ENCODE peak calls at places on chromosomes 16 and 17, in nine cellular contexts. T, J, X, W, M, L, D, K and S are unnamed samples.
A peak's percentile ranks its signal among the peaks of the same experiment; 100 is the strongest.

GRCh38 chr17:73956595-73957465 is 246.6 kb upstream of the RPL38 start:
- DNase-seq in D (peak; percentile 12), W (peak; percentile 81), J (peak; percentile 78), K (peak; percentile 71), M (peak; percentile 49), L (peak; percentile 80), X (peak; percentile 89), T (no peak), S (no peak)

GRCh38 chr16:57795431-57795878 is 6.8 kb downstream of the KIFC3 start:
- DNase-seq in X (peak; percentile 54), D (peak; percentile 71), W (peak; percentile 41), J (no peak), T (peak; percentile 40), M (peak; percentile 53), L (peak; percentile 80), K (peak; percentile 82), S (no peak)

GRCh38 chr17:47879776-47880452 is 16.1 kb upstream of the SP2 start:
- DNase-seq in M (no peak), X (no peak), K (no peak), W (no peak), L (no peak), D (no peak), J (no peak), T (no peak), S (no peak)

GRCh38 chr16:68520649-68521086 is 18.4 kb upstream of the ZFP90 start:
- DNase-seq in J (peak; percentile 56), T (peak; percentile 49), D (peak; percentile 69), K (peak; percentile 93), W (peak; percentile 90), X (peak; percentile 89), M (peak; percentile 81), L (peak; percentile 97), S (peak; percentile 90)

GRCh38 chr16:1635070-1635469 is 22.9 kb downstream of the CRAMP1 start:
- DNase-seq in T (no peak), M (no peak), L (no peak), W (no peak), X (no peak), K (no peak), D (no peak), J (no peak), S (no peak)

GRCh38 chr17:74368341-74369152 is 1.2 kb downstream of the GPR142 start:
- DNase-seq in K (peak; percentile 72), X (peak; percentile 67), T (peak; percentile 4), J (peak; percentile 80), D (peak; percentile 45), M (peak; percentile 67), W (peak; percentile 82), L (peak; percentile 87), S (no peak)

GRCh38 chr17:61481421-61481820 is 29.2 kb downstream of the TBX4 start:
- DNase-seq in D (no peak), J (no peak), X (no peak), M (no peak), W (no peak), T (no peak), L (no peak), K (peak; percentile 14), S (no peak)

GRCh38 chr17:80212109-80212508 is 8.0 kb downstream of the SGSH start:
- DNase-seq in D (no peak), M (no peak), T (no peak), W (no peak), J (no peak), K (no peak), X (no peak), L (no peak), S (no peak)

GRCh38 chr17:69606142-69606800 is 191.8 kb downstream of the MAP2K6 start:
- DNase-seq in X (no peak), J (no peak), T (no peak), D (no peak), W (no peak), K (no peak), L (no peak), M (no peak), S (no peak)

GRCh38 chr17:9298776-9299295 is 276.8 kb downstream of the STX8 start:
- DNase-seq in L (no peak), T (no peak), M (no peak), X (no peak), K (no peak), D (no peak), W (no peak), J (no peak), S (no peak)

GRCh38 chr17:37671813-37672544 is 28.7 kb upstream of the DDX52 start:
- DNase-seq in L (no peak), X (no peak), D (peak; percentile 88), T (no peak), J (no peak), W (no peak), K (no peak), M (no peak), S (no peak)

DNA sequence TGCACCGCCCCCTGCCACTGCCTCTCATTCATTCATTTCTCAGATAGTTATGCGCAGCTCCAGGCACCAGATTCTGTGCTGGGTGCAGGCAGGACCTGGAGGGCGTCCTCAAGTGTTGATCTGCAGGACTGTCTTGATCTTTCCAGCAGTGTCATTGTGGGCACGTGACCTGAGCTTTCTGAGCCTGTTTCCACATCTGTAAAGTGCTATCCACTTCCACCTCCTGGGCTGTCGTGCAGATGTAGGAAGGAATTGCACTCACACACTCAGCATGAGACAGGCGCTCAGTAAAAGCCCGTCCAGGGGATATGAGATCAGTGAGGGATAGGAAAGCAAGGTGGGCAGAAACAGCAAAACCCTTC is 22.6 kb downstream of the METTL22 start:
- DNase-seq in W (no peak), K (no peak), X (no peak), J (no peak), D (no peak), L (no peak), M (no peak), T (no peak), S (no peak)
- TF ChIP-seq CTCF in W (no peak), K (no peak), X (no peak), J (no peak), D (no peak), L (no peak), M (no peak), T (no peak), S (no peak)

DNA sequence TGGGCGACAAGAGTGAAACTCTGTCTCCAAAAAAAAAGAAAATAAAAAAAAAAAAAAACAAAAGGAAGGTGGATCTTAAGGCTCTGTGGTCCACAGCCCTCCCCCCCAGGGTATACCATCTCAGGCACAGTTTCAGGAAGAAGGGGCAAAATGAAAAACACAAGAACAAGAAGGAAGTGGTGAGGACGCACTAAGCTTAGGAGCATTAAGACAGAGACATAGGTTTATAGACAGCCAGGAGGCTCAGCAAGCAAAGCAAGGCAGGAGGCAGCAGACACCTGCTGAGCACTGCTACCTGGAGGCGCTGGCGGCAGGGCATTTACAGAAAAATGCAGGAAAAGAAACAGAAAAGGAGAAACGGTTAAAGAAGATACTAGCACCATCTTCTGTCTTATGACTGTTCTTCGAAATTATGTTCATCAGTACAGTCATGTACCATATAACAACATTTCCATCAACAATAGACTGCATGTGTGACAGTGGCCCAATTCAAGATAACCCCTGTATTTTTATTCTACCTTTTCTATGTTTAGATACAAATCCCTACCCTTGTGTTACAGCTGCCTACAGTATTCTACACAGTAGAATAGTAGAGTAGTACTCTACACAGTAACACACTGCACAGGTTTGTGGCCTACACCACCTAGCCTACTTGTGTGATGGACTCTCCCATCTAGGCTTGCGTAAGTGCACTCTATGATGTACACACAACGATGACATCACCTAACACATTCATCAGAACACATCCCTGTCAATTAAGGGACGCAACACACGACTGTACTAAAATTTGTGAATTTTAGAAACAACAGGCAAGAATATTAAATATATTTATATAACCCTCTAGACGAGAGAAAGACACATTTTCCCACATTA is 62.5 kb downstream of the XPO6 start:
- DNase-seq in K (no peak), M (no peak), L (no peak), X (no peak), J (no peak), W (no peak), T (no peak), D (no peak), S (no peak)
- TF ChIP-seq CTCF in K (no peak), M (no peak), L (no peak), X (no peak), J (no peak), W (no peak), T (no peak), D (no peak), S (no peak)

GRCh38 chr17:17743391-17744112 is 62.3 kb downstream of the RAI1 start:
- DNase-seq in W (no peak), X (no peak), K (no peak), J (no peak), T (no peak), M (no peak), L (no peak), D (no peak), S (no peak)

GRCh38 chr17:17742688-17743390 is 61.6 kb downstream of the RAI1 start:
- DNase-seq in D (no peak), L (no peak), M (no peak), W (no peak), K (no peak), T (no peak), J (no peak), X (no peak), S (no peak)

GRCh38 chr17:17742133-17742621 is 60.9 kb downstream of the RAI1 start:
- DNase-seq in X (no peak), M (no peak), W (no peak), L (no peak), T (no peak), J (no peak), D (no peak), K (no peak), S (no peak)

GRCh38 chr17:17745476-17746455 is 64.5 kb downstream of the RAI1 start:
- DNase-seq in J (no peak), K (no peak), D (no peak), L (no peak), X (no peak), T (no peak), M (no peak), W (no peak), S (no peak)

DNA sequence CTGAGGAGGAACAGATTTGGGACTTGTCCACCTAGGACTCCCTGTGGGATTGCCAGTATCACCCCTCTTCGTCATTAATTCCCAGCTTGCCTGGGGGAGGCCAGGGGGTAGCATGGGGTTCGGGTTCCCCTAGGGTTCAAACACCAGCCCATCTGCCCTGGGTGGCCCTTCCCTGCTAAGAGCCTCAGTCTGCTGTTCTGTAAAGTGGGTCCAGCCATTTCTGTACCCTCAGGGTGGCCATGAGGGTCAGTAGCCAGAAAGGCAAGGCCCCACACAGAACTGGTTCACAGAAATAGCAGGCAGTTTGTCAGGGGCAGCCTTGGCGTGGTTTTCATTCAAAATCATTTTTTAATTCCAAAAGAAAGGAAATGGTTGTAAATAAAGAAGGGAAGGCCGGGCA is 62.9 kb downstream of the RAI1 start:
- DNase-seq in L (no peak), M (no peak), T (no peak), J (no peak), K (no peak), W (no peak), X (no peak), D (no peak), S (no peak)
- TF ChIP-seq CTCF in L (no peak), M (no peak), T (no peak), J (no peak), K (no peak), W (no peak), X (no peak), D (no peak), S (no peak)

DNA sequence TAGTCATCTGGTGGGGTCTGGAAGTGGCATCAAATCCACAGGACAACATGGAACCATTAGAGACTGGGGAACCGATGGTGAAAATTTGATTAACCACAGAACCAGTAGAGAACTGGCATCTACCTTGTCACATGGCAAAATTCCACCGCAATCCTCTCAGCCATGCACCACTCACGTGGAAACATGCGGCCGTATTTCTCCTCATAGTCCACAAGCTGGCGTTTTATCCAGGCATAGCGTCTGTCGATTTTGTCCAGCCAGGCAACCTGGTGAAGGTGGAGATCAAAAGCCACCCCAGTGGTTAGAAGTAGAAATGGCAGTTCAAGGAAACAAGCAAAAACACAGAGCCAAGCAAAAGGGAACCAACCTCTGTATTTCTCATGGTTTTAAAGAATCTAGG is 87.6 kb downstream of the VPS53 start:
- DNase-seq in K (no peak), T (no peak), W (no peak), L (no peak), M (no peak), J (no peak), X (no peak), D (no peak), S (no peak)
- TF ChIP-seq CTCF in K (no peak), T (no peak), W (no peak), L (no peak), M (no peak), J (no peak), X (no peak), D (no peak), S (no peak)